ENCODE peak calls at places on chromosome 18, in nine cellular contexts. S, G, K, R, D, O, A, E and F are unnamed samples. For H3K4me1, the result is how much of the 10 kb centered on the place peaks cover.

GRCh38 chr18:32542221-32542798 is 71.6 kb upstream of the GAREM1 start:
- DNase-seq in S (no peak), G (no peak), K (no peak), R (peak), D (no peak), O (no peak), A (no peak), E (peak), F (no peak)

GRCh38 chr18:28087173-28087563 is 89.8 kb downstream of the CDH2 start:
- DNase-seq in S (peak), G (no peak), K (no peak), R (peak), D (no peak), O (peak), A (no peak), E (peak), F (no peak)

GRCh38 chr18:79553154-79553553 is 126.4 kb upstream of the CTDP1 start:
- DNase-seq in S (no peak), G (no peak), K (no peak), R (no peak), D (peak), O (no peak), A (no peak), E (no peak), F (no peak)

GRCh38 chr18:26495267-26495666 is 53.1 kb downstream of the KCTD1 start:
- DNase-seq in S (no peak), G (no peak), K (no peak), R (no peak), D (no peak), O (no peak), A (no peak), E (no peak), F (no peak)

GRCh38 chr18:73007195-73007934 is 139.6 kb upstream of the NETO1 start:
- DNase-seq in S (no peak), G (no peak), K (no peak), R (peak), D (no peak), O (no peak), A (no peak), E (no peak), F (no peak)

GRCh38 chr18:57841568-57841967 is 38.5 kb upstream of the ATP8B1 start:
- DNase-seq in S (no peak), G (no peak), K (no peak), R (no peak), D (no peak), O (no peak), A (no peak), E (no peak), F (no peak)

GRCh38 chr18:55779711-55780590 is 192.0 kb upstream of the TCF4 start:
- DNase-seq in S (peak), G (peak), K (peak), R (peak), D (no peak), O (peak), A (peak), E (peak), F (no peak)

GRCh38 chr18:74493689-74494088 is 2.5 kb upstream of the CNDP2 start:
- DNase-seq in S (peak), G (no peak), K (peak), R (peak), D (peak), O (peak), A (no peak), E (peak), F (peak)

GRCh38 chr18:29164993-29165599 is 988.2 kb upstream of the CDH2 start:
- DNase-seq in S (no peak), G (no peak), K (peak), R (peak), D (no peak), O (no peak), A (no peak), E (peak), F (peak)

GRCh38 chr18:21599585-21600525 is 649 bp downstream of the ESCO1 start:
- DNase-seq in S (no peak), G (peak), K (peak), R (peak), D (peak), O (peak), A (peak), E (peak), F (peak)

GRCh38 chr18:23585897-23586248 is 433 bp downstream of the NPC1 start:
- DNase-seq in S (no peak), G (no peak), K (no peak), R (no peak), D (no peak), O (no peak), A (no peak), E (no peak), F (no peak)

GRCh38 chr18:73597832-73598615 is 549.6 kb downstream of the FBXO15 start:
- DNase-seq in S (no peak), G (no peak), K (no peak), R (no peak), D (no peak), O (no peak), A (no peak), E (no peak), F (no peak)

GRCh38 chr18:44130365-44130942 is 550.2 kb upstream of the SETBP1 start:
- DNase-seq in S (peak), G (no peak), K (peak), R (peak), D (no peak), O (peak), A (no peak), E (peak), F (peak)

GRCh38 chr18:24595556-24595955 is 135.1 kb downstream of the HRH4 start:
- DNase-seq in S (no peak), G (peak), K (no peak), R (no peak), D (no peak), O (no peak), A (no peak), E (no peak), F (no peak)

GRCh38 chr18:24138884-24139616 is at the start of gene CABYR:
- DNase-seq in S (peak), G (peak), K (peak), R (peak), D (peak), O (peak), A (peak), E (peak), F (peak)

GRCh38 chr18:808086-808485 is 4.0 kb downstream of the YES1 start:
- DNase-seq in S (no peak), G (no peak), K (peak), R (peak), D (no peak), O (no peak), A (no peak), E (peak), F (no peak)

GRCh38 chr18:9907867-9908266 is 5.9 kb upstream of the VAPA start:
- DNase-seq in S (no peak), G (no peak), K (no peak), R (no peak), D (no peak), O (no peak), A (no peak), E (no peak), F (no peak)

GRCh38 chr18:58316943-58317342 is 272.9 kb downstream of the NEDD4L start:
- DNase-seq in S (no peak), G (no peak), K (no peak), R (no peak), D (no peak), O (no peak), A (no peak), E (no peak), F (no peak)

GRCh38 chr18:9987931-9988330 is 74.1 kb downstream of the VAPA start:
- DNase-seq in S (no peak), G (no peak), K (no peak), R (no peak), D (no peak), O (peak), A (peak), E (no peak), F (no peak)

GRCh38 chr18:21912339-21913239 is 172.0 kb downstream of the MIB1 start:
- DNase-seq in S (no peak), G (no peak), K (no peak), R (no peak), D (no peak), O (no peak), A (no peak), E (peak), F (no peak)

GRCh38 chr18:77131100-77131651 is 1.4 kb downstream of the MBP start:
- DNase-seq in S (no peak), G (peak), K (no peak), R (peak), D (peak), O (no peak), A (peak), E (peak), F (no peak)

GRCh38 chr18:38688402-38688801 is 1122.8 kb upstream of the CELF4 start:
- DNase-seq in S (no peak), G (no peak), K (no peak), R (no peak), D (no peak), O (no peak), A (no peak), E (no peak), F (no peak)

GRCh38 chr18:63397349-63397748 is 24.9 kb downstream of the VPS4B start:
- DNase-seq in S (no peak), G (no peak), K (no peak), R (no peak), D (no peak), O (no peak), A (no peak), E (no peak), F (no peak)

GRCh38 chr18:53850918-53851317 is 373.6 kb downstream of the MBD2 start:
- DNase-seq in S (peak), G (no peak), K (peak), R (no peak), D (no peak), O (no peak), A (no peak), E (no peak), F (no peak)

GRCh38 chr18:1062592-1062991 is 157.9 kb downstream of the ADCYAP1 start:
- DNase-seq in S (no peak), G (no peak), K (no peak), R (no peak), D (no peak), O (no peak), A (no peak), E (peak), F (no peak)

GRCh38 chr18:44541781-44542180 is 138.9 kb upstream of the SETBP1 start:
- DNase-seq in S (no peak), G (no peak), K (no peak), R (no peak), D (no peak), O (no peak), A (no peak), E (no peak), F (no peak)

GRCh38 chr18:57301573-57302230 is 50.7 kb upstream of the ST8SIA3 start:
- DNase-seq in S (peak), G (no peak), K (no peak), R (no peak), D (no peak), O (no peak), A (no peak), E (no peak), F (no peak)

GRCh38 chr18:54671291-54671881 is 80.3 kb downstream of the DYNAP start:
- DNase-seq in S (no peak), G (no peak), K (peak), R (peak), D (no peak), O (no peak), A (no peak), E (peak), F (no peak)

GRCh38 chr18:46321954-46322353 is 217.8 kb downstream of the HAUS1 start:
- DNase-seq in S (no peak), G (no peak), K (no peak), R (peak), D (no peak), O (no peak), A (no peak), E (no peak), F (no peak)
- H3K4me1 ChIP-seq in S (under half), G (under half), K (under half), R (under half), D (under half), O (under half), A (under half), E (under half), F (under half)

GRCh38 chr18:13613099-13613498 is 113.3 kb downstream of the FAM210A start:
- DNase-seq in S (no peak), G (no peak), K (no peak), R (no peak), D (no peak), O (no peak), A (no peak), E (no peak), F (no peak)
- H3K4me1 ChIP-seq in S (under half), G (under half), K (under half), R (under half), D (under half), O (under half), A (under half), E (under half), F (under half)

GRCh38 chr18:48609114-48609513 is 70.3 kb downstream of the CTIF start:
- DNase-seq in S (no peak), G (no peak), K (no peak), R (no peak), D (no peak), O (no peak), A (no peak), E (no peak), F (no peak)

GRCh38 chr18:48611196-48611595 is 72.4 kb downstream of the CTIF start:
- DNase-seq in S (no peak), G (no peak), K (no peak), R (no peak), D (no peak), O (no peak), A (no peak), E (no peak), F (no peak)

GRCh38 chr18:48609820-48610815 is 71.3 kb downstream of the CTIF start:
- DNase-seq in S (no peak), G (no peak), K (no peak), R (peak), D (no peak), O (no peak), A (no peak), E (no peak), F (no peak)

GRCh38 chr18:48607049-48607984 is 68.5 kb downstream of the CTIF start:
- DNase-seq in S (no peak), G (no peak), K (no peak), R (peak), D (no peak), O (no peak), A (peak), E (peak), F (peak)

GRCh38 chr18:48608581-48608980 is 69.8 kb downstream of the CTIF start:
- DNase-seq in S (no peak), G (no peak), K (no peak), R (no peak), D (no peak), O (no peak), A (peak), E (no peak), F (no peak)
- H3K4me1 ChIP-seq in S (under half), G (under half), K (under half), R (under half), D (half or more), O (under half), A (under half), E (under half), F (under half)

GRCh38 chr18:11177382-11177781 is 28.0 kb upstream of the PIEZO2 start:
- DNase-seq in S (no peak), G (no peak), K (no peak), R (no peak), D (no peak), O (no peak), A (no peak), E (no peak), F (no peak)

GRCh38 chr18:11175266-11175947 is 26.0 kb upstream of the PIEZO2 start:
- DNase-seq in S (no peak), G (no peak), K (no peak), R (peak), D (no peak), O (no peak), A (no peak), E (peak), F (no peak)

GRCh38 chr18:11179959-11180519 is 30.7 kb upstream of the PIEZO2 start:
- DNase-seq in S (no peak), G (no peak), K (peak), R (no peak), D (no peak), O (no peak), A (no peak), E (no peak), F (no peak)

GRCh38 chr18:11178951-11179549 is 29.7 kb upstream of the PIEZO2 start:
- DNase-seq in S (no peak), G (no peak), K (no peak), R (peak), D (peak), O (no peak), A (peak), E (peak), F (no peak)

DNA sequence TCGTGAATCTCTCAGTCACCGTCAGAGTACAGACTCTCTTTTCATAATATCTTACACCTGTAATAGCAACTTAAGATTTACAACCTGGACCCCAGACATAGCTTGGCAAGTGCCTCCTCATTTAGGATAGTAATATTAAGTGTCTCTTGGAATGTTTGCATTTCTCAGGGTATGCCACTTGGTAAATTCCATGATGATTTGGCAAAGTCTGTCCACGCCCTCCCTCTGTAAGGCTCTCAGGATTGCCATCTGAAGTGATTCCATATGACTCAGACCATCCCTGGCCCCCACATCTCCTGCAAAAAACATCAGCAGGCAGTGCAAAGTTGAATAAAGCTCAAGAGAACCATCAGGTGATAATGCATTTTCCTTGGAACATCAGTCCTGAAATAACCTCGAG is 27.0 kb upstream of the PIEZO2 start:
- DNase-seq in S (no peak), G (no peak), K (no peak), R (peak), D (no peak), O (no peak), A (no peak), E (no peak), F (peak)
- H3K4me1 ChIP-seq in S (under half), G (under half), K (under half), R (under half), D (under half), O (under half), A (under half), E (under half), F (under half)

DNA sequence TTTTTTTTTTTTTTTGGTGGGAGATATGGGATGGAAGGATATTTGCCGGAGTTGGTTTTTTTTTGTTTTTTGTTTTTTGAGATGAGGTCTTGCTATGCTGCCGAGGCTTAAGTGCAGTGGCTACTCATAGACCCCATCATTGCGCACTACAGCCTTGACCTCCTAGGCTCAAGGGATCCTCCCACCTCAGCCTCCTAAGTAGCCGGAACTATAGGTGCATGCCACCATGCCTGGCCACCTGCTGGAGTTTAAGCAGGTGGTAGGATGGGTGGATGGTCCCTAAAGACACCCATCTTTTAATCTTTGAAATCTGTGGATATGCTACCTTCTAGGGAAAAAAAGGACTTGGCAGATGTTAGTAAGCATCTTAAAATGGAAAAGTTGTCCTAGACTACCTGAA is 169.8 kb downstream of the TGIF1 start:
- DNase-seq in S (no peak), G (no peak), K (no peak), R (no peak), D (no peak), O (no peak), A (no peak), E (no peak), F (peak)
- H3K4me1 ChIP-seq in S (under half), G (under half), K (under half), R (under half), D (under half), O (under half), A (under half), E (under half), F (under half)

GRCh38 chr18:36130883-36131653 is 1.4 kb downstream of the ELP2 start:
- DNase-seq in S (no peak), G (no peak), K (no peak), R (no peak), D (no peak), O (no peak), A (no peak), E (no peak), F (no peak)
- H3K4me1 ChIP-seq in S (under half), G (under half), K (under half), R (under half), D (under half), O (under half), A (under half), E (under half), F (under half)

GRCh38 chr18:70826571-70826970 is 537.7 kb downstream of the SOCS6 start:
- DNase-seq in S (no peak), G (no peak), K (no peak), R (no peak), D (no peak), O (no peak), A (no peak), E (no peak), F (no peak)
- H3K4me1 ChIP-seq in S (under half), G (under half), K (under half), R (under half), D (under half), O (under half), A (under half), E (under half), F (under half)